ENCODE peak calls at places on chromosome 5, in six cellular contexts. One of them, this sample, is unnamed.
A peak's percentile ranks its signal among the peaks of the same experiment; 100 is the strongest.

GRCh38 chr5:177508837-177509236 is 789 bp downstream of the DOK3 start:
- DNase-seq in omental fat pad: no peak
- DNase-seq in brain microvascular endothelial cell: no peak
- DNase-seq in neural progenitor cell: no peak
- DNase-seq in B cell: peak; percentile 71
- DNase-seq in lower lobe of right lung: no peak
- DNase-seq in this sample: no peak

GRCh38 chr5:74374656-74375055 is 265.9 kb downstream of the ENC1 start:
- DNase-seq in lower lobe of right lung: no peak
- DNase-seq in neural progenitor cell: no peak
- DNase-seq in B cell: no peak
- DNase-seq in omental fat pad: no peak
- DNase-seq in brain microvascular endothelial cell: no peak
- DNase-seq in this sample: no peak

GRCh38 chr5:158718738-158719505 is 380.8 kb downstream of the EBF1 start:
- DNase-seq in brain microvascular endothelial cell: peak; percentile 91
- DNase-seq in B cell: no peak
- DNase-seq in neural progenitor cell: no peak
- DNase-seq in lower lobe of right lung: no peak
- DNase-seq in omental fat pad: no peak
- DNase-seq in this sample: no peak

GRCh38 chr5:128681764-128682664 is 144.0 kb upstream of the FBN2 start:
- DNase-seq in lower lobe of right lung: no peak
- DNase-seq in brain microvascular endothelial cell: peak; percentile 14
- DNase-seq in B cell: no peak
- DNase-seq in omental fat pad: no peak
- DNase-seq in neural progenitor cell: peak; percentile 19
- DNase-seq in this sample: no peak

GRCh38 chr5:119943148-119943547 is 313.8 kb downstream of the FAM170A start:
- DNase-seq in B cell: no peak
- DNase-seq in lower lobe of right lung: no peak
- DNase-seq in neural progenitor cell: no peak
- DNase-seq in brain microvascular endothelial cell: peak; percentile 9
- DNase-seq in omental fat pad: no peak
- DNase-seq in this sample: no peak

GRCh38 chr5:23332650-23333251 is 174.7 kb upstream of the PRDM9 start:
- DNase-seq in lower lobe of right lung: no peak
- DNase-seq in neural progenitor cell: peak; percentile 48
- DNase-seq in B cell: no peak
- DNase-seq in omental fat pad: no peak
- DNase-seq in brain microvascular endothelial cell: no peak
- DNase-seq in this sample: no peak

GRCh38 chr5:173451031-173451430 is 122.8 kb upstream of the STC2 start:
- DNase-seq in lower lobe of right lung: no peak
- DNase-seq in neural progenitor cell: peak; percentile 32
- DNase-seq in B cell: no peak
- DNase-seq in brain microvascular endothelial cell: no peak
- DNase-seq in omental fat pad: no peak
- DNase-seq in this sample: no peak

GRCh38 chr5:93596676-93597441 is 13.8 kb downstream of the NR2F1 start:
- DNase-seq in B cell: no peak
- DNase-seq in omental fat pad: no peak
- DNase-seq in lower lobe of right lung: peak; percentile 69
- DNase-seq in brain microvascular endothelial cell: no peak
- DNase-seq in neural progenitor cell: peak; percentile 71
- DNase-seq in this sample: no peak

GRCh38 chr5:119453045-119453383 is 717 bp downstream of the HSD17B4 start:
- DNase-seq in brain microvascular endothelial cell: peak; percentile 12
- DNase-seq in neural progenitor cell: no peak
- DNase-seq in lower lobe of right lung: peak; percentile 49
- DNase-seq in omental fat pad: no peak
- DNase-seq in B cell: no peak
- DNase-seq in this sample: no peak

GRCh38 chr5:176740131-176740701 is 70.1 kb upstream of the UNC5A start:
- DNase-seq in neural progenitor cell: no peak
- DNase-seq in omental fat pad: no peak
- DNase-seq in brain microvascular endothelial cell: no peak
- DNase-seq in lower lobe of right lung: no peak
- DNase-seq in B cell: no peak
- DNase-seq in this sample: peak; percentile 10

GRCh38 chr5:96516631-96517071 is 83.6 kb upstream of the PCSK1 start:
- DNase-seq in brain microvascular endothelial cell: no peak
- DNase-seq in neural progenitor cell: no peak
- DNase-seq in lower lobe of right lung: no peak
- DNase-seq in omental fat pad: no peak
- DNase-seq in B cell: no peak
- DNase-seq in this sample: no peak

GRCh38 chr5:153714732-153715287 is 224.3 kb downstream of the GRIA1 start:
- DNase-seq in B cell: no peak
- DNase-seq in neural progenitor cell: no peak
- DNase-seq in omental fat pad: no peak
- DNase-seq in brain microvascular endothelial cell: no peak
- DNase-seq in lower lobe of right lung: no peak
- DNase-seq in this sample: no peak

GRCh38 chr5:139501376-139501775 is 18.8 kb upstream of the STING1 start:
- DNase-seq in omental fat pad: no peak
- DNase-seq in B cell: no peak
- DNase-seq in neural progenitor cell: no peak
- DNase-seq in brain microvascular endothelial cell: no peak
- DNase-seq in lower lobe of right lung: no peak
- DNase-seq in this sample: no peak

GRCh38 chr5:53766683-53767082 is 206.2 kb downstream of the NDUFS4 start:
- DNase-seq in neural progenitor cell: no peak
- DNase-seq in B cell: no peak
- DNase-seq in lower lobe of right lung: no peak
- DNase-seq in omental fat pad: no peak
- DNase-seq in brain microvascular endothelial cell: no peak
- DNase-seq in this sample: no peak

GRCh38 chr5:148739524-148739923 is 85.2 kb upstream of the HTR4 start:
- DNase-seq in brain microvascular endothelial cell: peak; percentile 43
- DNase-seq in B cell: no peak
- DNase-seq in omental fat pad: no peak
- DNase-seq in neural progenitor cell: no peak
- DNase-seq in lower lobe of right lung: no peak
- DNase-seq in this sample: no peak

GRCh38 chr5:79707535-79707934 is 17.9 kb downstream of the CMYA5 start:
- DNase-seq in lower lobe of right lung: no peak
- DNase-seq in B cell: no peak
- DNase-seq in omental fat pad: no peak
- DNase-seq in neural progenitor cell: no peak
- DNase-seq in brain microvascular endothelial cell: no peak
- DNase-seq in this sample: no peak

DNA sequence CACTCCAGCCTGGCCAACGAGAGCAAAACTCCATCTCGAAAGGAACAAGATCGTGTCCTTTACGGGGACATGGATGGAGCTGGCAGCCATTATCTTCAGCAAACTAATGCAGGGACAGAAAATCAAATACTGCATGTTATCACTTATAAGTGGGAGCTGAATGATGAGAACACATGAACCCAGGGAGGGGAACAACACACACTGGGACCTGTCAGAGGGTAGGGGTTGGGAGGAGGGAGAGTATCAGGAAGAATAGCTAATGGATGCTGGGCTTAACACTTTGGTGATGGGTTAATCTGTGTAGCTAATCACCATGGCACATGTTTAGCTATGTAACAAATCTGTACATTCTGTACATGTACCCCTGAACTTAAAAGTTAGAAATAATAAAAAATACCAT is 40.9 kb downstream of the NMUR2 start:
- DNase-seq in neural progenitor cell: no peak
- DNase-seq in lower lobe of right lung: no peak
- DNase-seq in brain microvascular endothelial cell: no peak
- DNase-seq in B cell: no peak
- DNase-seq in omental fat pad: no peak
- DNase-seq in this sample: no peak
- TF ChIP-seq CTCF in neural progenitor cell: no peak
- TF ChIP-seq CTCF in lower lobe of right lung: no peak
- TF ChIP-seq CTCF in brain microvascular endothelial cell: no peak
- TF ChIP-seq CTCF in B cell: no peak
- TF ChIP-seq CTCF in omental fat pad: no peak
- TF ChIP-seq CTCF in this sample: no peak

GRCh38 chr5:140840978-140841962 is at the start of gene PCDHA8:
- DNase-seq in omental fat pad: no peak
- DNase-seq in neural progenitor cell: peak; percentile 15
- DNase-seq in brain microvascular endothelial cell: no peak
- DNase-seq in lower lobe of right lung: no peak
- DNase-seq in B cell: no peak
- DNase-seq in this sample: no peak
- TF ChIP-seq CTCF in omental fat pad: no peak
- TF ChIP-seq CTCF in neural progenitor cell: peak; percentile 44
- TF ChIP-seq CTCF in brain microvascular endothelial cell: peak; percentile 46
- TF ChIP-seq CTCF in lower lobe of right lung: peak; percentile 10
- TF ChIP-seq CTCF in B cell: no peak
- TF ChIP-seq CTCF in this sample: no peak

GRCh38 chr5:43121565-43122484 is 1.1 kb downstream of the ZNF131 start:
- DNase-seq in neural progenitor cell: no peak
- DNase-seq in brain microvascular endothelial cell: peak; percentile 37
- DNase-seq in B cell: no peak
- DNase-seq in lower lobe of right lung: no peak
- DNase-seq in omental fat pad: no peak
- DNase-seq in this sample: no peak
- TF ChIP-seq CTCF in neural progenitor cell: no peak
- TF ChIP-seq CTCF in brain microvascular endothelial cell: no peak
- TF ChIP-seq CTCF in B cell: no peak
- TF ChIP-seq CTCF in lower lobe of right lung: peak; percentile 3
- TF ChIP-seq CTCF in omental fat pad: no peak
- TF ChIP-seq CTCF in this sample: no peak

GRCh38 chr5:143026380-143026779 is 256.2 kb downstream of the ARHGAP26 start:
- DNase-seq in brain microvascular endothelial cell: no peak
- DNase-seq in omental fat pad: no peak
- DNase-seq in B cell: no peak
- DNase-seq in neural progenitor cell: no peak
- DNase-seq in lower lobe of right lung: no peak
- DNase-seq in this sample: no peak

GRCh38 chr5:143033535-143034260 is 263.5 kb downstream of the ARHGAP26 start:
- DNase-seq in neural progenitor cell: no peak
- DNase-seq in lower lobe of right lung: no peak
- DNase-seq in omental fat pad: no peak
- DNase-seq in B cell: no peak
- DNase-seq in brain microvascular endothelial cell: peak; percentile 58
- DNase-seq in this sample: no peak

GRCh38 chr5:143029293-143029692 is 259.1 kb downstream of the ARHGAP26 start:
- DNase-seq in neural progenitor cell: no peak
- DNase-seq in omental fat pad: no peak
- DNase-seq in B cell: no peak
- DNase-seq in brain microvascular endothelial cell: no peak
- DNase-seq in lower lobe of right lung: no peak
- DNase-seq in this sample: no peak

GRCh38 chr5:143031781-143032724 is 261.9 kb downstream of the ARHGAP26 start:
- DNase-seq in lower lobe of right lung: no peak
- DNase-seq in neural progenitor cell: peak; percentile 56
- DNase-seq in B cell: no peak
- DNase-seq in omental fat pad: no peak
- DNase-seq in brain microvascular endothelial cell: no peak
- DNase-seq in this sample: no peak

DNA sequence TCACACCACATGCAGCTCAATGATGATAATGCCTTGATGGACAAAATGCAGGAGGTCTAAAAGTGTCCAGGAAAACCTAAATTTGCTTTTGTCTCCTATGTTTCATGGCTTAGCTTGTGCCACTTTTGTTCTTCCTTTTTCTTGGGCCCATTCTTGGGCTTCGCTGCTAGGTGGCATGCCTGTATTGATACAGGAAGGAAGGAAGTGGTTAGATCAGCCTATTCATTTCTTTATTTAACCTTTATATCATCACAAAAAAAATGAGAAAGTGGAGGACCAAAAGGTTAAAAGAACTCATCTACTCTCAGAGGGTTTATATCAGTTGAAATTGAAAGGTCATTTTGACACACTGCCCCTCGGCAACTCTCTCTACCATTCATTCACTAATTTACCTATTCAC is 260.2 kb downstream of the ARHGAP26 start:
- DNase-seq in neural progenitor cell: no peak
- DNase-seq in brain microvascular endothelial cell: no peak
- DNase-seq in lower lobe of right lung: no peak
- DNase-seq in omental fat pad: no peak
- DNase-seq in B cell: peak; percentile 42
- DNase-seq in this sample: no peak
- TF ChIP-seq CTCF in neural progenitor cell: no peak
- TF ChIP-seq CTCF in brain microvascular endothelial cell: no peak
- TF ChIP-seq CTCF in lower lobe of right lung: no peak
- TF ChIP-seq CTCF in omental fat pad: no peak
- TF ChIP-seq CTCF in B cell: no peak
- TF ChIP-seq CTCF in this sample: no peak

This sample was measured in natural killer cell.